ENCODE peak calls at places on chromosomes 2 and 18, in seven cellular contexts. Z is fibroblast of the aortic adventitia; G is pancreas; A is lower leg skin; W is CD4-positive, CD25-positive, alpha-beta regulatory T cell; J is fibroblast of lung; Y is heart left ventricle. B is an unnamed sample.

GRCh38 chr2:234904785-234905184 is 47.0 kb upstream of the SH3BP4 start:
- DNase-seq in Z (no peak), G (no peak), A (no peak), W (no peak), J (no peak), Y (no peak), B (no peak)

GRCh38 chr2:112195167-112195766 is 57.1 kb downstream of the FBLN7 start:
- DNase-seq in Z (no peak), G (no peak), A (no peak), W (no peak), J (no peak), Y (no peak), B (no peak)

GRCh38 chr2:94982661-94983060 is 42.8 kb upstream of the MAL start:
- DNase-seq in Z (no peak), G (no peak), A (peak), W (no peak), J (no peak), Y (no peak), B (no peak)

GRCh38 chr2:120261387-120262006 is 8.8 kb downstream of the RALB start:
- DNase-seq in Z (no peak), G (no peak), A (peak), W (no peak), J (no peak), Y (no peak), B (no peak)

GRCh38 chr2:26430826-26431225 is 29.1 kb downstream of the DRC1 start:
- DNase-seq in Z (peak), G (no peak), A (no peak), W (no peak), J (no peak), Y (no peak), B (no peak)

GRCh38 chr2:74542978-74543377 is 10.8 kb downstream of the LOXL3 start:
- DNase-seq in Z (no peak), G (no peak), A (peak), W (no peak), J (no peak), Y (no peak), B (no peak)

GRCh38 chr2:32172870-32173269 is 7.2 kb downstream of the SLC30A6 start:
- DNase-seq in Z (no peak), G (no peak), A (no peak), W (no peak), J (peak), Y (no peak), B (no peak)

GRCh38 chr2:70789304-70790078 is 952 bp downstream of the FIGLA start:
- DNase-seq in Z (peak), G (peak), A (no peak), W (peak), J (peak), Y (peak), B (no peak)

GRCh38 chr18:42047721-42048120 is 92.7 kb downstream of the PIK3C3 start:
- DNase-seq in Z (peak), G (no peak), A (no peak), W (no peak), J (peak), Y (no peak), B (no peak)

GRCh38 chr2:241214209-241214608 is 25.7 kb downstream of the ANO7 start:
- DNase-seq in Z (no peak), G (no peak), A (no peak), W (no peak), J (no peak), Y (no peak), B (no peak)

GRCh38 chr18:47915229-47915628 is 15.2 kb downstream of the SMAD2 start:
- DNase-seq in Z (no peak), G (no peak), A (no peak), W (no peak), J (no peak), Y (no peak), B (no peak)

GRCh38 chr18:80191907-80192652 is 55.2 kb downstream of the PARD6G start:
- DNase-seq in Z (no peak), G (no peak), A (peak), W (no peak), J (no peak), Y (no peak), B (no peak)

GRCh38 chr2:98898423-98898841 is 37.6 kb downstream of the CRACDL start:
- DNase-seq in Z (no peak), G (no peak), A (peak), W (no peak), J (no peak), Y (no peak), B (no peak)

GRCh38 chr2:139963863-139964355 is 1183.7 kb upstream of the NXPH2 start:
- DNase-seq in Z (no peak), G (no peak), A (no peak), W (no peak), J (no peak), Y (no peak), B (no peak)

GRCh38 chr2:187658952-187659525 is 104.8 kb upstream of the TFPI start:
- DNase-seq in Z (peak), G (no peak), A (no peak), W (no peak), J (peak), Y (no peak), B (no peak)

GRCh38 chr2:72334806-72335205 is 187.1 kb upstream of the CYP26B1 start:
- DNase-seq in Z (no peak), G (no peak), A (no peak), W (no peak), J (no peak), Y (no peak), B (no peak)

GRCh38 chr2:150612957-150613710 is 125.7 kb upstream of the RND3 start:
- DNase-seq in Z (peak), G (no peak), A (no peak), W (no peak), J (no peak), Y (no peak), B (no peak)

GRCh38 chr18:49646864-49647263 is 85.0 kb downstream of the LIPG start:
- DNase-seq in Z (no peak), G (no peak), A (peak), W (no peak), J (no peak), Y (no peak), B (no peak)

GRCh38 chr2:38013158-38013752 is 62.7 kb downstream of the CYP1B1 start:
- DNase-seq in Z (peak), G (no peak), A (no peak), W (no peak), J (peak), Y (no peak), B (no peak)

GRCh38 chr18:58247363-58247834 is 203.4 kb downstream of the NEDD4L start:
- DNase-seq in Z (no peak), G (no peak), A (no peak), W (no peak), J (peak), Y (peak), B (no peak)

GRCh38 chr2:227576110-227576509 is 22.6 kb upstream of the SCYGR2 start:
- DNase-seq in Z (no peak), G (no peak), A (no peak), W (no peak), J (no peak), Y (no peak), B (no peak)

DNA sequence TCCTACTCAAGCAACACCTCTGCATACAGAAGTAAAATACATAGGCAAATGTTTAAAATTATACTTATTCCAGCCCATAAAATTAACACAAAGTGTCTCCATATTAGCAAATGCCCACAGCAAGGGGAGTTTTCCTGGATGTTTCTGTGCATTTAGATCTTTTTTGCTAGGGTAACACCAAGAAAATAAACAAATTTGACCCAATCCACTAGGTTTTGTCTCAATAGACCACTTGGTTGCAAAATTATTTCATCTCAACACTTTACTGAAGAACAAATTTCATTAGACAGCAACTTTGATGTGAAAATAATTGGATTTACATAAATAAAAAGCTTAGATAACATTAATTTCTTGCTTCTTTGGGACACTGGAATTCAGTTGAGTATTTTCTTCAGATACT is 133.6 kb upstream of the TTC39C start:
- DNase-seq in Z (no peak), G (no peak), A (no peak), W (no peak), J (no peak), Y (no peak), B (no peak)
- H3K4me3 ChIP-seq in Z (no peak), G (no peak), A (no peak), W (no peak), J (no peak), Y (no peak), B (no peak)

DNA sequence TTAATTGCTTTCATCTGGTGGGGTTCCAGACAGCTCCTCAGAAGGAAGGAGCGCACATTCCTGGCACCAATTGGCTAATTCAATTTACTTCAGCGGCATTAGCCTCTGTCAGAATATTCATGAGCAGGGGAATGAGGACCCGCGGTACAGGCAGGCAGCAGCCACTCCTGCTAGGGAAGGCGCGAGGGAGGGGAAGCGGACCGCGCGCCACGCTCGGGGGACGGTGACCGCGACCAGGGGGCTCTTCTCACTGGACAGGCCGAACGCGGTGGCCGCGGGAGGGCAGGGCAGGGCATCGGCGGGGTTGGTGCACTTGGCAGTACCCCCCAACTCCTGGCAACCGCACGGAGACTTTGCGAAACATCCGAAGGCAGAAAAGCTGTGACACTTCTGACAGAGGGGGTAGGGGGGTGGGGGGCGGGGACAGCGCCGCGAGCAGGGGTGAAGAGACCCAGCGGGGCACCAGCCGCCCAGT is at the start of gene CDH20:
- DNase-seq in Z (no peak), G (no peak), A (no peak), W (no peak), J (no peak), Y (no peak), B (no peak)
- H3K4me3 ChIP-seq in Z (peak), G (peak), A (peak), W (no peak), J (peak), Y (peak), B (peak)

GRCh38 chr2:20015482-20016083 is 3.1 kb upstream of the MATN3 start:
- DNase-seq in Z (peak), G (no peak), A (no peak), W (peak), J (peak), Y (no peak), B (no peak)

GRCh38 chr2:20011276-20012031 is 1.0 kb downstream of the MATN3 start:
- DNase-seq in Z (no peak), G (no peak), A (no peak), W (no peak), J (no peak), Y (no peak), B (no peak)

GRCh38 chr2:20012282-20013060 is at the start of gene MATN3:
- DNase-seq in Z (peak), G (peak), A (peak), W (no peak), J (peak), Y (peak), B (no peak)

GRCh38 chr2:20012032-20012281 is 511 bp downstream of the MATN3 start:
- DNase-seq in Z (no peak), G (no peak), A (no peak), W (no peak), J (no peak), Y (no peak), B (no peak)

DNA sequence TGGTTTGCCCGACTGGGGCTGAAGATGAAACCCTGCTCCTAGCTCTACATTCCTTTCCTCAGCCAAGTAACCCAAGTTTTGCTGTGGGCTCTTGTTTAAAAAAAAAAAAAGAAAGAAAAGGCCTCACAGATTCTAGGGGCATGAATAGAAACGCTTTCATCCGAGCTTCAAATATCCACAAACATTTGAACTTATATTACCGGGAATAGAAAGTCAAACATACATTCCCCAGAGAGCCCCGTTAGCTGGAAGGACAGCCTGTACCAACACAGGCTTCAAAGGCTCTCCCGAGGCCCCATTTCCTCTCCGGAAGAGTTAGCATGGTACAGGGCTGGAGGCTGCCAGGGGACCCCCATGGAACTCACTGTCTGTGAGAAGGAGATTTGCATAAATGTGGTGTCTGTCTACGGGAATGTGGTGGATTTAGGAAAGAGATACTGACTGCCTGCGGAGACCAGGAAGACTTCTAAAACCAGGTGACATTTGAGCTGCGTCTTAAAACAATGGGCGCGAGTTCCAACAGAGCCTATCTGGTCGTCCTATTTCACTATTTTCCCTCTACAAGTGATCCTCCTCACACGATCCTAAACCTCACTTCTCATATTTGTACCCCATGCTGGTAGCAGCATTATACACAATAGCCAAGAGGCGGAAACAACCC is 723 bp upstream of the MATN3 start:
- DNase-seq in Z (no peak), G (no peak), A (no peak), W (no peak), J (peak), Y (no peak), B (no peak)
- H3K4me3 ChIP-seq in Z (peak), G (peak), A (peak), W (no peak), J (peak), Y (peak), B (peak)

DNA sequence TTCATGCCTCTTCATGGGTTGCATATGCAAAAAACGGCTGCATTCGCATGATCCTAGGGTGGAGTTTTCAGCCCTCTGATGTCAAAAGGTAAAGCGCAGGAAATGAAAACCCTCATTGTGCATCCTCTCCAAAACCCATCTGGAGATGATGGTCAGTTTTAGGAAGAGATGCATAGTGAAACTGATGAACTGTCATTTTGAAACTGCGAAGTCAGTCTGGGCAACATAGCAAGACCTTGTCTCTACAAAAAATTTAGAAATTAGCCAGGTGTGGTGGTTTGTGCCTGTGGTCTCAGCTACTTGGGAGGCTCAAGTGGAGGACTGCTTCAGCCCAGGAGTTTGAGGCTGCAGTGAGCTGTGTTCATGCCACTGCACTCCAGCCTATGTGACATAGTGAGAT is 2.5 kb upstream of the TTLL4 start:
- DNase-seq in Z (no peak), G (no peak), A (no peak), W (no peak), J (no peak), Y (no peak), B (no peak)
- H3K4me3 ChIP-seq in Z (no peak), G (no peak), A (no peak), W (no peak), J (no peak), Y (no peak), B (no peak)

GRCh38 chr2:152564754-152565551 is 152.3 kb downstream of the PRPF40A start:
- DNase-seq in Z (no peak), G (no peak), A (no peak), W (no peak), J (no peak), Y (no peak), B (no peak)
- H3K4me3 ChIP-seq in Z (no peak), G (no peak), A (no peak), W (no peak), J (no peak), Y (no peak), B (no peak)

GRCh38 chr18:26543368-26543767 is 5.0 kb downstream of the KCTD1 start:
- DNase-seq in Z (no peak), G (peak), A (no peak), W (no peak), J (no peak), Y (no peak), B (no peak)
- H3K4me3 ChIP-seq in Z (no peak), G (no peak), A (no peak), W (no peak), J (no peak), Y (no peak), B (no peak)

DNA sequence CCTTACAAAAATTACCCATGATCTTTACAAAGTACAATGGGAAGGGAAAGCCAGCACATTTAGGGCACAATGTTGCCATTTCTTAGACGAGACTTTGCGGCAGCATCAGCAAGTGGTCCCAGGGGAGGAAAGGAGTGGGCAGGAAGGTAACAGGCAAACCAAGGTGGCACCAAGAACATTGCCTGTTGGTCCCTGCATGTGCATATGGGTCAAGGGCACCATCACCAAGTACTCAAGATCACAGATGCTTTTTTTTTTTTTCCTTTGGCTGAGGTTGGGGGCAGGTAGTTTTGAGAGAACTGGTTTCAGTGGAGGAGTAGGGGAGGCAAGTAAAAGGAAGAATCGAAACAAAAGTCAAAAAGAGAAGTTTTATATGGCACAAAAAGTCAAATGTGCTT is 753 bp upstream of the CYTIP start:
- DNase-seq in Z (no peak), G (no peak), A (no peak), W (no peak), J (no peak), Y (no peak), B (no peak)
- H3K4me3 ChIP-seq in Z (no peak), G (no peak), A (no peak), W (peak), J (no peak), Y (no peak), B (no peak)

DNA sequence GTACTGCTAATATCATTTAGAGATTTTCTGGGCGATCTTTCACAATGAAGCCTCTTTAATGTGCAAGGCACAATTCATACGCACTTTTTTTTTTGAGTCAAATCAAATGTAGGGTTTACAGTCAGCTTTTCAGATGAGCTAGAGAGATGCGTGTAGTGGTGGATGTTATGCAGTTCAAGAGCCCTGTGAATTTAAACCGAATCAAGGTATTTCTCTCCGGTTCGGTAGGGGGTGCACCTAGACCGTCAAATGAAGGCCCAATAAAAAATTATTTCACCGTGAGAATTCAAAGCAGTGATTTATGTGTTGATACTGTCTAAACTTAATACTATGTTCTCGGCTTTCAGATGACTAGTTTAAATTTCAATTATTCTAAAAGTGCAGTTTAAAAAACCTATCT is 1.1 kb downstream of the PTH2R start:
- DNase-seq in Z (peak), G (no peak), A (no peak), W (no peak), J (peak), Y (no peak), B (peak)
- H3K4me3 ChIP-seq in Z (no peak), G (peak), A (no peak), W (no peak), J (no peak), Y (no peak), B (no peak)

GRCh38 chr2:85600951-85601770 is 1.3 kb downstream of the TMEM150A start:
- DNase-seq in Z (no peak), G (no peak), A (peak), W (no peak), J (no peak), Y (no peak), B (no peak)
- H3K4me3 ChIP-seq in Z (peak), G (peak), A (peak), W (no peak), J (peak), Y (peak), B (peak)

B was measured in retinal pigment epithelial cell.